ENCODE peak calls at places on chromosomes 3 and 15, in nine cellular contexts. One of them, this sample, is unnamed. For H3K27me3, the result is how much of the 10 kb centered on the place peaks cover.

GRCh38 chr15:92161039-92161670 is 232.5 kb upstream of the ST8SIA2 start:
- DNase-seq in GM23248: no peak
- DNase-seq in K562: no peak
- DNase-seq in GM23338: no peak
- DNase-seq in brain microvascular endothelial cell: no peak
- DNase-seq in upper lobe of right lung: no peak
- DNase-seq in SJCRH30: no peak
- DNase-seq in bronchial epithelial cell: no peak
- DNase-seq in right lobe of liver: no peak
- DNase-seq in this sample: no peak

GRCh38 chr3:60365360-60365759 is 885.9 kb downstream of the FHIT start:
- DNase-seq in GM23338: no peak
- DNase-seq in right lobe of liver: no peak
- DNase-seq in bronchial epithelial cell: peak
- DNase-seq in GM23248: peak
- DNase-seq in K562: no peak
- DNase-seq in SJCRH30: no peak
- DNase-seq in upper lobe of right lung: no peak
- DNase-seq in brain microvascular endothelial cell: no peak
- DNase-seq in this sample: no peak

GRCh38 chr15:66720206-66721010 is 18.4 kb downstream of the SMAD6 start:
- DNase-seq in GM23248: peak
- DNase-seq in brain microvascular endothelial cell: peak
- DNase-seq in upper lobe of right lung: peak
- DNase-seq in bronchial epithelial cell: peak
- DNase-seq in right lobe of liver: no peak
- DNase-seq in GM23338: no peak
- DNase-seq in SJCRH30: no peak
- DNase-seq in K562: peak
- DNase-seq in this sample: peak

GRCh38 chr3:72560857-72561675 is 287.2 kb downstream of the SHQ1 start:
- DNase-seq in right lobe of liver: no peak
- DNase-seq in SJCRH30: no peak
- DNase-seq in GM23248: no peak
- DNase-seq in brain microvascular endothelial cell: no peak
- DNase-seq in K562: no peak
- DNase-seq in GM23338: peak
- DNase-seq in bronchial epithelial cell: peak
- DNase-seq in upper lobe of right lung: no peak
- DNase-seq in this sample: no peak

GRCh38 chr3:12400795-12401194 is 83.5 kb upstream of the TSEN2 start:
- DNase-seq in GM23248: peak
- DNase-seq in upper lobe of right lung: no peak
- DNase-seq in right lobe of liver: no peak
- DNase-seq in GM23338: no peak
- DNase-seq in K562: no peak
- DNase-seq in brain microvascular endothelial cell: peak
- DNase-seq in bronchial epithelial cell: peak
- DNase-seq in SJCRH30: no peak
- DNase-seq in this sample: no peak

GRCh38 chr15:66878761-66879160 is 176.7 kb downstream of the SMAD6 start:
- DNase-seq in brain microvascular endothelial cell: no peak
- DNase-seq in K562: no peak
- DNase-seq in bronchial epithelial cell: no peak
- DNase-seq in GM23248: no peak
- DNase-seq in GM23338: no peak
- DNase-seq in right lobe of liver: no peak
- DNase-seq in SJCRH30: no peak
- DNase-seq in upper lobe of right lung: no peak
- DNase-seq in this sample: no peak

GRCh38 chr15:47374222-47374621 is 343.1 kb upstream of the SEMA6D start:
- DNase-seq in SJCRH30: no peak
- DNase-seq in right lobe of liver: no peak
- DNase-seq in GM23248: peak
- DNase-seq in upper lobe of right lung: no peak
- DNase-seq in GM23338: peak
- DNase-seq in brain microvascular endothelial cell: peak
- DNase-seq in K562: no peak
- DNase-seq in bronchial epithelial cell: peak
- DNase-seq in this sample: no peak

GRCh38 chr15:35719964-35720507 is 174.1 kb upstream of the DPH6 start:
- DNase-seq in right lobe of liver: no peak
- DNase-seq in brain microvascular endothelial cell: no peak
- DNase-seq in SJCRH30: no peak
- DNase-seq in GM23248: peak
- DNase-seq in bronchial epithelial cell: peak
- DNase-seq in GM23338: no peak
- DNase-seq in K562: no peak
- DNase-seq in upper lobe of right lung: no peak
- DNase-seq in this sample: no peak

GRCh38 chr3:114344492-114344891 is 50.7 kb downstream of the TIGIT start:
- DNase-seq in brain microvascular endothelial cell: no peak
- DNase-seq in GM23248: no peak
- DNase-seq in K562: no peak
- DNase-seq in bronchial epithelial cell: no peak
- DNase-seq in right lobe of liver: no peak
- DNase-seq in SJCRH30: no peak
- DNase-seq in upper lobe of right lung: no peak
- DNase-seq in GM23338: no peak
- DNase-seq in this sample: no peak

GRCh38 chr3:33392703-33393125 is 47.5 kb downstream of the UBP1 start:
- DNase-seq in GM23248: peak
- DNase-seq in bronchial epithelial cell: peak
- DNase-seq in upper lobe of right lung: no peak
- DNase-seq in K562: no peak
- DNase-seq in right lobe of liver: no peak
- DNase-seq in SJCRH30: no peak
- DNase-seq in GM23338: no peak
- DNase-seq in brain microvascular endothelial cell: peak
- DNase-seq in this sample: no peak

GRCh38 chr15:25464784-25465183 is 26.0 kb upstream of the UBE3A start:
- DNase-seq in upper lobe of right lung: no peak
- DNase-seq in bronchial epithelial cell: no peak
- DNase-seq in GM23248: no peak
- DNase-seq in GM23338: no peak
- DNase-seq in right lobe of liver: no peak
- DNase-seq in brain microvascular endothelial cell: no peak
- DNase-seq in K562: no peak
- DNase-seq in SJCRH30: no peak
- DNase-seq in this sample: no peak

GRCh38 chr3:46700772-46701171 is 420 bp upstream of the TMIE start:
- DNase-seq in brain microvascular endothelial cell: no peak
- DNase-seq in bronchial epithelial cell: no peak
- DNase-seq in right lobe of liver: no peak
- DNase-seq in GM23248: no peak
- DNase-seq in SJCRH30: peak
- DNase-seq in upper lobe of right lung: peak
- DNase-seq in K562: no peak
- DNase-seq in GM23338: no peak
- DNase-seq in this sample: peak

GRCh38 chr3:161069441-161070251 is 35.5 kb downstream of the B3GALNT1 start:
- DNase-seq in SJCRH30: peak
- DNase-seq in GM23248: peak
- DNase-seq in GM23338: no peak
- DNase-seq in K562: no peak
- DNase-seq in bronchial epithelial cell: peak
- DNase-seq in brain microvascular endothelial cell: peak
- DNase-seq in upper lobe of right lung: no peak
- DNase-seq in right lobe of liver: no peak
- DNase-seq in this sample: no peak

GRCh38 chr3:128226794-128227399 is 73.6 kb downstream of the EEFSEC start:
- DNase-seq in GM23248: peak
- DNase-seq in SJCRH30: peak
- DNase-seq in K562: peak
- DNase-seq in bronchial epithelial cell: no peak
- DNase-seq in brain microvascular endothelial cell: peak
- DNase-seq in right lobe of liver: peak
- DNase-seq in GM23338: peak
- DNase-seq in upper lobe of right lung: no peak
- DNase-seq in this sample: no peak

GRCh38 chr15:67080900-67081431 is 15.6 kb downstream of the SMAD3 start:
- DNase-seq in upper lobe of right lung: peak
- DNase-seq in brain microvascular endothelial cell: peak
- DNase-seq in K562: peak
- DNase-seq in GM23248: peak
- DNase-seq in right lobe of liver: no peak
- DNase-seq in bronchial epithelial cell: no peak
- DNase-seq in SJCRH30: peak
- DNase-seq in GM23338: no peak
- DNase-seq in this sample: peak

GRCh38 chr15:31136612-31137328 is 35.2 kb upstream of the TRPM1 start:
- DNase-seq in K562: no peak
- DNase-seq in GM23248: no peak
- DNase-seq in brain microvascular endothelial cell: no peak
- DNase-seq in upper lobe of right lung: no peak
- DNase-seq in bronchial epithelial cell: no peak
- DNase-seq in SJCRH30: no peak
- DNase-seq in right lobe of liver: no peak
- DNase-seq in GM23338: no peak
- DNase-seq in this sample: no peak

GRCh38 chr15:79505956-79506355 is 73.8 kb downstream of the MINAR1 start:
- DNase-seq in GM23248: no peak
- DNase-seq in SJCRH30: no peak
- DNase-seq in bronchial epithelial cell: no peak
- DNase-seq in K562: no peak
- DNase-seq in brain microvascular endothelial cell: no peak
- DNase-seq in GM23338: peak
- DNase-seq in right lobe of liver: no peak
- DNase-seq in upper lobe of right lung: no peak
- DNase-seq in this sample: no peak

GRCh38 chr15:78673476-78673875 is 32.5 kb upstream of the CHRNB4 start:
- DNase-seq in right lobe of liver: no peak
- DNase-seq in bronchial epithelial cell: no peak
- DNase-seq in upper lobe of right lung: no peak
- DNase-seq in SJCRH30: no peak
- DNase-seq in GM23248: no peak
- DNase-seq in GM23338: no peak
- DNase-seq in K562: no peak
- DNase-seq in brain microvascular endothelial cell: no peak
- DNase-seq in this sample: no peak

GRCh38 chr15:50353251-50353998 is 1.6 kb downstream of the GABPB1 start:
- DNase-seq in brain microvascular endothelial cell: peak
- DNase-seq in GM23338: no peak
- DNase-seq in bronchial epithelial cell: peak
- DNase-seq in GM23248: peak
- DNase-seq in upper lobe of right lung: no peak
- DNase-seq in SJCRH30: no peak
- DNase-seq in right lobe of liver: no peak
- DNase-seq in K562: peak
- DNase-seq in this sample: no peak

GRCh38 chr15:66196565-66196964 is 57.0 kb downstream of the MEGF11 start:
- DNase-seq in GM23338: no peak
- DNase-seq in bronchial epithelial cell: peak
- DNase-seq in upper lobe of right lung: no peak
- DNase-seq in GM23248: no peak
- DNase-seq in K562: no peak
- DNase-seq in right lobe of liver: no peak
- DNase-seq in brain microvascular endothelial cell: no peak
- DNase-seq in SJCRH30: no peak
- DNase-seq in this sample: no peak

GRCh38 chr3:46926039-46926438 is 48.5 kb downstream of the PTH1R start:
- DNase-seq in K562: no peak
- DNase-seq in GM23248: peak
- DNase-seq in upper lobe of right lung: peak
- DNase-seq in right lobe of liver: no peak
- DNase-seq in bronchial epithelial cell: no peak
- DNase-seq in GM23338: no peak
- DNase-seq in SJCRH30: peak
- DNase-seq in brain microvascular endothelial cell: peak
- DNase-seq in this sample: peak

GRCh38 chr3:120875507-120875906 is 32.5 kb upstream of the STXBP5L start:
- DNase-seq in GM23248: no peak
- DNase-seq in brain microvascular endothelial cell: no peak
- DNase-seq in bronchial epithelial cell: no peak
- DNase-seq in K562: no peak
- DNase-seq in upper lobe of right lung: no peak
- DNase-seq in right lobe of liver: no peak
- DNase-seq in GM23338: peak
- DNase-seq in SJCRH30: no peak
- DNase-seq in this sample: no peak

DNA sequence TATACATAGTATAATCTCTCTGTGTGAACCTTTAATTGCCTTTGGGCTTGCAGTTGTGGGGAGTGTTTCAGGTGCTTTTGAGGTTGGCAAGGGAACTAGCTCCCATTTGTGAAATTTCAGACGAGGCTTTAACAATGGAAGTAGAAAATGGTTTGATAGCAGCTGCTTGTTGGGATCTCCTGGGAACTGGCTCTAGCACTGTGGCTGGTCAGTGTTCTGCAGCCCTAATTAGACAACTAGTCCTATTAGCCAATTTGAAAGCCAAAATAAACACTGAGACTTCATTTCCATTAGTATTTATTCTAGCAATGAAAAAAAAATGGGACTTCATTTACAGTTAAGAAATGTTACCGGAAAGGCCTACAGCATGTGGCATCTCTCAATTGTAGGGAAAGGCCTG is 140.8 kb upstream of the TRIM42 start:
- DNase-seq in right lobe of liver: no peak
- DNase-seq in K562: no peak
- DNase-seq in GM23248: no peak
- DNase-seq in GM23338: no peak
- DNase-seq in bronchial epithelial cell: no peak
- DNase-seq in brain microvascular endothelial cell: no peak
- DNase-seq in upper lobe of right lung: no peak
- DNase-seq in SJCRH30: no peak
- DNase-seq in this sample: no peak
- H3K27me3 ChIP-seq in right lobe of liver: under half
- H3K27me3 ChIP-seq in K562: under half
- H3K27me3 ChIP-seq in GM23248: under half
- H3K27me3 ChIP-seq in GM23338: under half
- H3K27me3 ChIP-seq in bronchial epithelial cell: under half
- H3K27me3 ChIP-seq in brain microvascular endothelial cell: under half
- H3K27me3 ChIP-seq in upper lobe of right lung: under half
- H3K27me3 ChIP-seq in SJCRH30: under half
- H3K27me3 ChIP-seq in this sample: under half

GRCh38 chr15:69087581-69087980 is 72.9 kb upstream of the GLCE start:
- DNase-seq in K562: no peak
- DNase-seq in bronchial epithelial cell: no peak
- DNase-seq in SJCRH30: no peak
- DNase-seq in GM23248: no peak
- DNase-seq in GM23338: no peak
- DNase-seq in upper lobe of right lung: no peak
- DNase-seq in brain microvascular endothelial cell: no peak
- DNase-seq in right lobe of liver: no peak
- DNase-seq in this sample: no peak
- H3K27me3 ChIP-seq in K562: under half
- H3K27me3 ChIP-seq in bronchial epithelial cell: under half
- H3K27me3 ChIP-seq in SJCRH30: under half
- H3K27me3 ChIP-seq in GM23248: under half
- H3K27me3 ChIP-seq in GM23338: under half
- H3K27me3 ChIP-seq in upper lobe of right lung: under half
- H3K27me3 ChIP-seq in brain microvascular endothelial cell: under half
- H3K27me3 ChIP-seq in right lobe of liver: under half
- H3K27me3 ChIP-seq in this sample: under half

GRCh38 chr3:181446741-181447140 is 265.0 kb upstream of the SOX2 start:
- DNase-seq in right lobe of liver: no peak
- DNase-seq in GM23338: no peak
- DNase-seq in upper lobe of right lung: no peak
- DNase-seq in bronchial epithelial cell: peak
- DNase-seq in brain microvascular endothelial cell: no peak
- DNase-seq in SJCRH30: no peak
- DNase-seq in K562: no peak
- DNase-seq in GM23248: no peak
- DNase-seq in this sample: no peak
- H3K27me3 ChIP-seq in right lobe of liver: under half
- H3K27me3 ChIP-seq in GM23338: under half
- H3K27me3 ChIP-seq in upper lobe of right lung: under half
- H3K27me3 ChIP-seq in bronchial epithelial cell: under half
- H3K27me3 ChIP-seq in brain microvascular endothelial cell: under half
- H3K27me3 ChIP-seq in SJCRH30: under half
- H3K27me3 ChIP-seq in K562: under half
- H3K27me3 ChIP-seq in GM23248: under half
- H3K27me3 ChIP-seq in this sample: under half

GRCh38 chr3:186826316-186826977 is 16.1 kb upstream of the ADIPOQ start:
- DNase-seq in upper lobe of right lung: no peak
- DNase-seq in bronchial epithelial cell: no peak
- DNase-seq in K562: no peak
- DNase-seq in GM23248: no peak
- DNase-seq in GM23338: peak
- DNase-seq in SJCRH30: no peak
- DNase-seq in brain microvascular endothelial cell: no peak
- DNase-seq in right lobe of liver: peak
- DNase-seq in this sample: no peak
- H3K27me3 ChIP-seq in upper lobe of right lung: half or more
- H3K27me3 ChIP-seq in bronchial epithelial cell: under half
- H3K27me3 ChIP-seq in K562: under half
- H3K27me3 ChIP-seq in GM23248: under half
- H3K27me3 ChIP-seq in GM23338: half or more
- H3K27me3 ChIP-seq in SJCRH30: under half
- H3K27me3 ChIP-seq in brain microvascular endothelial cell: under half
- H3K27me3 ChIP-seq in right lobe of liver: under half
- H3K27me3 ChIP-seq in this sample: under half